ENCODE peak calls at places on chromosomes 11 and 22, in six cellular contexts. O is choroid plexus epithelial cell, F is fibroblast of the aortic adventitia, W is right lobe of liver, U is cardiac muscle cell, T is heart left ventricle. B is an unnamed sample.

GRCh38 chr11:129701706-129702105 is 113.9 kb upstream of the TMEM45B start:
- DNase-seq in W (no peak), O (no peak), U (no peak), F (no peak), T (no peak), B (peak)

GRCh38 chr11:119366690-119367620 is 14.5 kb downstream of the USP2 start:
- DNase-seq in O (no peak), T (peak), U (no peak), F (no peak), W (peak), B (no peak)

GRCh38 chr11:3169235-3169951 is 4.3 kb upstream of the OSBPL5 start:
- DNase-seq in W (no peak), U (peak), O (peak), T (no peak), F (peak), B (peak)

GRCh38 chr11:12245549-12245986 is 131.8 kb upstream of the PARVA start:
- DNase-seq in U (no peak), O (no peak), F (no peak), T (no peak), W (no peak), B (peak)

GRCh38 chr11:115724709-115725108 is 220.5 kb upstream of the CADM1 start:
- DNase-seq in U (no peak), W (no peak), O (no peak), F (no peak), T (no peak), B (no peak)

GRCh38 chr11:126518996-126519351 is 163.5 kb downstream of the ST3GAL4 start:
- DNase-seq in F (no peak), U (no peak), T (no peak), O (no peak), W (no peak), B (no peak)

GRCh38 chr11:62879554-62879953 is 1.1 kb upstream of the SLC3A2 start:
- DNase-seq in O (peak), F (peak), T (no peak), U (peak), W (no peak), B (no peak)

GRCh38 chr22:37275622-37276021 is 6.7 kb upstream of the CYTH4 start:
- DNase-seq in F (no peak), W (no peak), U (no peak), O (no peak), T (peak), B (no peak)

GRCh38 chr11:22431074-22431473 is 92.9 kb downstream of the SLC17A6 start:
- DNase-seq in O (no peak), U (no peak), F (no peak), W (no peak), T (no peak), B (no peak)

GRCh38 chr11:92477686-92478085 is 253.1 kb downstream of the FAT3 start:
- DNase-seq in T (no peak), U (no peak), W (no peak), F (no peak), O (no peak), B (no peak)

GRCh38 chr11:120055646-120056045 is 82.3 kb downstream of the TRIM29 start:
- DNase-seq in F (peak), W (no peak), U (peak), T (no peak), O (peak), B (peak)

GRCh38 chr11:114170226-114170625 is 110.7 kb downstream of the ZBTB16 start:
- DNase-seq in W (no peak), O (no peak), F (no peak), T (no peak), U (no peak), B (no peak)

GRCh38 chr22:45957826-45958225 is 19.1 kb downstream of the WNT7B start:
- DNase-seq in F (no peak), T (no peak), U (no peak), W (no peak), O (no peak), B (no peak)

GRCh38 chr11:110059706-110060430 is 33.3 kb upstream of the ZC3H12C start:
- DNase-seq in T (no peak), U (peak), F (peak), O (peak), W (no peak), B (peak)

GRCh38 chr11:134050541-134051383 is 18.1 kb upstream of the JAM3 start:
- DNase-seq in T (peak), U (peak), F (peak), O (peak), W (peak), B (peak)

GRCh38 chr22:20498913-20499312 is 3.3 kb upstream of the KLHL22 start:
- DNase-seq in F (no peak), W (no peak), T (no peak), O (no peak), U (no peak), B (peak)

GRCh38 chr22:27730649-27731433 is 70.7 kb downstream of the MN1 start:
- DNase-seq in O (no peak), W (no peak), F (no peak), T (no peak), U (no peak), B (no peak)

GRCh38 chr11:61454520-61454919 is 24.6 kb downstream of the SDHAF2 start:
- DNase-seq in O (no peak), T (no peak), U (no peak), W (no peak), F (no peak), B (no peak)

GRCh38 chr11:14132312-14132711 is 169.8 kb downstream of the SPON1 start:
- DNase-seq in F (peak), T (no peak), U (no peak), O (no peak), W (no peak), B (no peak)

GRCh38 chr22:22720724-22721261 is 76.4 kb downstream of the GGTLC2 start:
- DNase-seq in T (no peak), U (peak), W (no peak), O (peak), F (peak), B (peak)

DNA sequence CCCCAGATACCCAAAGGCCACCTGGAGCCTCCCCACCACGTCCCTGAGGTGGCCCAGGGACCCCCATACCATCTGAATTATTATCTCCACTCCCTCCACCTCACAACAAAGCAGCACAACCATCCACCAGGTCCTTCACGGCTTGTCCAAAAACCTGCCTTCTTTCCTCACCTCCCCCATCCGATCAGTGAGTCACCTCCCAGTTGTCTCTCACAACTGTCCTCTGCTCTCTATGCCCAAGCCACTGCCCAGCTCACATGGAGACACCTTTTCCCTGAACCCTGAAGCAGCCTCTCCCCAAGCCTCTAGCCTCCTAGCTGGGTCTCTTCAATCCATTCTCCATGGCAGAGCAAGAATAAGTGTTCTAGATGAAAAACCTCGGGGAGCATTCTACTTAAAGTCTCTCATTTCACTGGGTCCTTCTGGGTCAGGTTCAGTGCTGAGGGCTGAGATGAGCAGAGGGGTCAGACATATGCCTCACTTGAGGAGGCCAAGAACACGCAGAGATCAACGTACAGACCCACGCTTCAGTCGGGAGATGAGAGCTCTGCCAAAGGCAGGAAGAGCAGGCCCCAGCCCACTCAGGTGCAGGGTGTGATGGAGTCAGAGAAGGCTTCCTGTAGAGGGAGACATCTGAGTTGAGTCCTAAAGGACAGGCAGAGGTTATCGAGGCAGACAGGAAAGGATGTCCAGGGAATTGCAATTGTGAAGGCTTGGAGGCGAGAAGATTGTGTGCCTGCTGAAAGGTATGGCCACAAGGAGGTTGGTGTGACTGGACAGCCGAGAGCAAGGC is 74.7 kb downstream of the PDE2A start:
- DNase-seq in W (no peak), T (no peak), U (no peak), O (no peak), F (no peak), B (no peak)
- TF ChIP-seq CTCF in W (no peak), T (no peak), U (no peak), O (no peak), F (no peak), B (no peak)

GRCh38 chr11:68118753-68119448 is 2.3 kb downstream of the CHKA start:
- DNase-seq in W (no peak), O (peak), F (no peak), U (peak), T (no peak), B (no peak)

GRCh38 chr11:68125164-68125563 is 4.0 kb upstream of the CHKA start:
- DNase-seq in O (no peak), T (no peak), W (no peak), F (no peak), U (no peak), B (no peak)

GRCh38 chr11:68121067-68121899 is at the start of gene CHKA:
- DNase-seq in W (peak), U (peak), F (peak), T (peak), O (peak), B (peak)

GRCh38 chr11:68120212-68121066 is 749 bp downstream of the CHKA start:
- DNase-seq in W (peak), U (peak), O (peak), F (peak), T (peak), B (no peak)

GRCh38 chr11:68122936-68123539 is 1.9 kb upstream of the CHKA start:
- DNase-seq in W (peak), O (no peak), T (no peak), F (no peak), U (no peak), B (no peak)
- H3K4me3 ChIP-seq in W (no peak), O (no peak), T (no peak), F (no peak), U (no peak), B (no peak)

GRCh38 chr11:85664561-85665481 is at the start of gene CREBZF:
- DNase-seq in T (peak), O (peak), U (peak), F (peak), W (peak), B (peak)

GRCh38 chr11:85661972-85662664 is 2.8 kb downstream of the CREBZF start:
- DNase-seq in T (no peak), U (peak), F (peak), W (no peak), O (no peak), B (no peak)

GRCh38 chr11:85663080-85663729 is 1.7 kb downstream of the CREBZF start:
- DNase-seq in F (peak), T (no peak), W (no peak), O (no peak), U (no peak), B (no peak)

GRCh38 chr11:85665756-85666155 is 827 bp upstream of the CREBZF start:
- DNase-seq in T (no peak), F (no peak), O (no peak), U (no peak), W (no peak), B (no peak)

DNA sequence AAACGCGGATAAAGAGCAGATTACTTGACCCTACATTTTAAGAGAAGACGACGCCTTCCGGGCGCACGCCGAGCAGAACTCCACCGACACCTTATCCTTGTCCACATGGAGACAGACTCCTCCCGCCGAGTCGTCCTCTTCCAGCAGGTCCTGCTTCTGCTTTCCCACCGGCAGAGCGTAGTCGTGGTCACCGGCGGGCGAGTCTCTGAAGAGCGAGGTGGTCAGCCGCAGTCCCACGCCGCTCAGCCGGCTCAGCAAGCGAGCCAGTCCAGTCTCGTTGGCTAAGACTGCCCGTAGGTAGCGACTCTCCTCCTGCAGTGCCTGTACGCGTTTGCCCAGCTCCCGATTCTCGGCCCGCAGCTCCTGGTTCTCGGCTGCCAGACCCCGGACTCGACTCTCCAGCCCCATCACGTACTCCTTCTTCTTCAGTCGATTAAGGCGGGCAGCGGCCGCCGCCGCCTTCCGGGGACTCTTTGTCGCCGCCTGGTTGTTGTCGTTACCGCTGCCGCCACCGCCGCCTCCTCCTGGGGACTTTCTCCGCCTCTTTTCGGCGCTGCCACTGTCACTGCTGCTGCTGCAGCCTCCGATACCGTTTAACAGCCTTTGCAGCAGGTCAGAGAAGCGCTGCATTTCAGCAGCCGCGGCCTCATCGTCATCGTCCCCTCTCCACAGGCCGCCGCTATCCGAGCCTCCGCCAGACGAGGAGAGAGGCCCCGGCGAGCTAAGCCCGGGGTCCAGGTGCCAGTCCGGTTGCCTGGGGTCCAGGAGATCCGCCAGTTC is 958 bp downstream of the CREBZF start:
- DNase-seq in U (peak), O (peak), F (peak), W (peak), T (peak), B (peak)
- TF ChIP-seq CTCF in U (peak), O (peak), F (peak), W (peak), T (peak), B (peak)

GRCh38 chr22:30399718-30400117 is 2.9 kb downstream of the SEC14L2 start:
- DNase-seq in T (no peak), W (no peak), O (no peak), U (no peak), F (no peak), B (no peak)

GRCh38 chr22:30396871-30397655 is at the start of gene SEC14L2:
- DNase-seq in F (peak), T (peak), W (peak), O (peak), U (peak), B (peak)

GRCh38 chr22:30397656-30398635 is 1.1 kb downstream of the SEC14L2 start:
- DNase-seq in W (peak), O (no peak), U (no peak), F (no peak), T (no peak), B (peak)

GRCh38 chr22:30400159-30400558 is 3.3 kb downstream of the SEC14L2 start:
- DNase-seq in W (no peak), U (no peak), T (no peak), O (no peak), F (no peak), B (peak)

DNA sequence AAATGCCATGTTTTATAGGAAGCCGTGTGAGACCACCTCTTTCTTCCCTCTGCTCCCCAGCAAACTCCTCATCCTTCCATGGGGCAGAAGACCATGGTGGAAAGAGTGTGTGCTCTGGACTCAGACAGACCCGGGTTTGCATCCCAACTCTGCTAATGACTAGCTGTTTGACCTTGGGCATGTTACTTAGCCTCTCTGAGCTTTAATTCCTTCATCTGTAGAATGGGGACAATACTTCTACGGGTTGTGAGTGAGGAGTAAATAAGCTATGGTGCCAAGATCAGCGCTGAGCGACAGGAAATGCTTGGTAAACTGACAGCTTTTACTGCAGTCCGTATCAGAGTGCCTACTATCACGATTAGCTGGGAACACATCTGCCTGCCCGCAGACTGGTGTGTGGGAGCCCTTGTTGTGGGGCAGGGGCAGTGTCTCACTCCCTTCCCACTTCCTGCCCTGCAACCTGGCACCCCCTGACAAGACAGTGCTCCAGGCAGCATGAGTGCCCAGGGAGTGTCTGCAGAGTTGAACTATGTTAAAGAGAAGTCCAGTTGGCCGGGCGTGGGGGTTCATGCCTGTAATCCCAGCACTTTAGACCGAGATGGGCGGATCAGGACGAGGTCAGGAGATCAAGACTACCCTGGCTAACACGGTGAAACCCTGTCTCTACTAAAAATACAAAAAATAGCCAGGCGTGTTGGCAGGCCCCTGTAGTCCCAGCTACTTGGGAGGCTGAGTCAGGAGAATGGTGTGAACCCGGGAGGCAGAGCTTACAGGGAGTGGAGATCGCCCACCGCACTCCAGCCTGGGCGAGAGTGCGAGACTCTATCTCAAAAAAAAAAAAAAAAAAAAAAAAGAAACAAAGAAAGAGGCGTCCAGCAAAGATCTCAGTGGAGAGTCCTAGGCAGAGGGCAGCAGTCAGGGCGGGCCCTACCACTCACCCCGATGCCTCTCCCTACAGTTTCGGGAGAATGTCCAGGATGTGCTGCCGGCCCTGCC is 2.2 kb downstream of the SEC14L2 start:
- DNase-seq in T (no peak), F (peak), O (no peak), U (no peak), W (peak), B (peak)
- H3K4me3 ChIP-seq in T (no peak), F (peak), O (peak), U (no peak), W (peak), B (peak)

B was measured in epithelial cell of esophagus.